ENCODE peak calls at places on chromosomes 12 and 14, in five cellular contexts. One of them, this sample, is unnamed.

GRCh38 chr14:68719634-68720384 is 73.1 kb downstream of the ZFP36L1 start:
- DNase-seq in SW480: no peak
- DNase-seq in glutamatergic neuron: no peak
- DNase-seq in left ventricle myocardium inferior: no peak
- DNase-seq in psoas muscle: no peak
- DNase-seq in this sample: no peak

GRCh38 chr12:127125607-127126259 is 1141.2 kb upstream of the TMEM132C start:
- DNase-seq in SW480: peak; percentile 88
- DNase-seq in glutamatergic neuron: no peak
- DNase-seq in psoas muscle: no peak
- DNase-seq in left ventricle myocardium inferior: no peak
- DNase-seq in this sample: no peak

GRCh38 chr12:125203145-125203765 is 138.0 kb downstream of the AACS start:
- DNase-seq in psoas muscle: no peak
- DNase-seq in SW480: peak; percentile 22
- DNase-seq in glutamatergic neuron: no peak
- DNase-seq in left ventricle myocardium inferior: no peak
- DNase-seq in this sample: no peak

GRCh38 chr14:75022655-75023054 is 19.9 kb downstream of the EIF2B2 start:
- DNase-seq in SW480: peak; percentile 49
- DNase-seq in left ventricle myocardium inferior: peak; percentile 67
- DNase-seq in glutamatergic neuron: peak; percentile 38
- DNase-seq in psoas muscle: peak; percentile 84
- DNase-seq in this sample: no peak

GRCh38 chr12:25875661-25876060 is 82.8 kb upstream of the RASSF8 start:
- DNase-seq in psoas muscle: no peak
- DNase-seq in SW480: no peak
- DNase-seq in left ventricle myocardium inferior: no peak
- DNase-seq in glutamatergic neuron: no peak
- DNase-seq in this sample: no peak

GRCh38 chr14:75561013-75561432 is 17.4 kb upstream of the FLVCR2 start:
- DNase-seq in psoas muscle: peak; percentile 83
- DNase-seq in glutamatergic neuron: peak; percentile 79
- DNase-seq in SW480: peak; percentile 87
- DNase-seq in left ventricle myocardium inferior: peak; percentile 58
- DNase-seq in this sample: peak; percentile 88

GRCh38 chr12:31325524-31325875 is 450 bp downstream of the SINHCAF start:
- DNase-seq in left ventricle myocardium inferior: no peak
- DNase-seq in glutamatergic neuron: no peak
- DNase-seq in SW480: no peak
- DNase-seq in psoas muscle: no peak
- DNase-seq in this sample: no peak

GRCh38 chr14:64727551-64728071 is 23.4 kb downstream of the PLEKHG3 start:
- DNase-seq in SW480: no peak
- DNase-seq in glutamatergic neuron: peak; percentile 18
- DNase-seq in psoas muscle: peak; percentile 42
- DNase-seq in left ventricle myocardium inferior: peak; percentile 14
- DNase-seq in this sample: no peak

GRCh38 chr12:92735131-92735721 is 32.4 kb downstream of the PLEKHG7 start:
- DNase-seq in psoas muscle: no peak
- DNase-seq in left ventricle myocardium inferior: no peak
- DNase-seq in glutamatergic neuron: no peak
- DNase-seq in SW480: no peak
- DNase-seq in this sample: no peak

GRCh38 chr12:89451876-89452275 is 72.7 kb downstream of the GALNT4 start:
- DNase-seq in SW480: no peak
- DNase-seq in left ventricle myocardium inferior: peak; percentile 25
- DNase-seq in psoas muscle: peak; percentile 53
- DNase-seq in glutamatergic neuron: no peak
- DNase-seq in this sample: peak; percentile 43

GRCh38 chr14:95831041-95831440 is 45.6 kb upstream of the TUNAR start:
- DNase-seq in psoas muscle: no peak
- DNase-seq in glutamatergic neuron: no peak
- DNase-seq in SW480: no peak
- DNase-seq in left ventricle myocardium inferior: no peak
- DNase-seq in this sample: no peak

GRCh38 chr12:97995578-97995977 is 519.8 kb upstream of the TMPO start:
- DNase-seq in left ventricle myocardium inferior: no peak
- DNase-seq in psoas muscle: no peak
- DNase-seq in SW480: no peak
- DNase-seq in glutamatergic neuron: no peak
- DNase-seq in this sample: no peak

GRCh38 chr12:124677552-124678356 is 110.3 kb upstream of the NCOR2 start:
- DNase-seq in left ventricle myocardium inferior: no peak
- DNase-seq in glutamatergic neuron: no peak
- DNase-seq in SW480: no peak
- DNase-seq in psoas muscle: no peak
- DNase-seq in this sample: no peak

GRCh38 chr12:103880299-103881142 is 39.5 kb upstream of the NT5DC3 start:
- DNase-seq in glutamatergic neuron: no peak
- DNase-seq in SW480: no peak
- DNase-seq in psoas muscle: no peak
- DNase-seq in left ventricle myocardium inferior: no peak
- DNase-seq in this sample: no peak

GRCh38 chr14:55707365-55707804 is 127.4 kb downstream of the KTN1 start:
- DNase-seq in left ventricle myocardium inferior: no peak
- DNase-seq in psoas muscle: no peak
- DNase-seq in SW480: peak; percentile 60
- DNase-seq in glutamatergic neuron: no peak
- DNase-seq in this sample: no peak

GRCh38 chr14:101563352-101563653 is 2.0 kb downstream of the DIO3 start:
- DNase-seq in glutamatergic neuron: no peak
- DNase-seq in SW480: no peak
- DNase-seq in left ventricle myocardium inferior: no peak
- DNase-seq in psoas muscle: no peak
- DNase-seq in this sample: no peak

GRCh38 chr12:75953312-75953906 is 78.2 kb downstream of the PHLDA1 start:
- DNase-seq in left ventricle myocardium inferior: no peak
- DNase-seq in glutamatergic neuron: no peak
- DNase-seq in SW480: peak; percentile 70
- DNase-seq in psoas muscle: no peak
- DNase-seq in this sample: no peak

GRCh38 chr14:60760648-60761364 is 26.2 kb downstream of the MNAT1 start:
- DNase-seq in left ventricle myocardium inferior: no peak
- DNase-seq in SW480: peak; percentile 72
- DNase-seq in psoas muscle: no peak
- DNase-seq in glutamatergic neuron: no peak
- DNase-seq in this sample: no peak

GRCh38 chr12:64400041-64400440 is 4.2 kb upstream of the XPOT start:
- DNase-seq in psoas muscle: no peak
- DNase-seq in SW480: no peak
- DNase-seq in left ventricle myocardium inferior: no peak
- DNase-seq in glutamatergic neuron: no peak
- DNase-seq in this sample: no peak

GRCh38 chr14:90383731-90384542 is 12.9 kb upstream of the CALM1 start:
- DNase-seq in SW480: peak; percentile 66
- DNase-seq in psoas muscle: peak; percentile 81
- DNase-seq in glutamatergic neuron: peak; percentile 63
- DNase-seq in left ventricle myocardium inferior: peak; percentile 65
- DNase-seq in this sample: peak; percentile 59

GRCh38 chr12:132399092-132400010 is 70.0 kb upstream of the GALNT9 start:
- DNase-seq in left ventricle myocardium inferior: peak; percentile 9
- DNase-seq in SW480: no peak
- DNase-seq in psoas muscle: peak; percentile 40
- DNase-seq in glutamatergic neuron: no peak
- DNase-seq in this sample: peak; percentile 76

GRCh38 chr14:101844752-101845151 is 83.2 kb downstream of the PPP2R5C start:
- DNase-seq in left ventricle myocardium inferior: no peak
- DNase-seq in glutamatergic neuron: no peak
- DNase-seq in SW480: no peak
- DNase-seq in psoas muscle: no peak
- DNase-seq in this sample: no peak